ENCODE peak calls at places on chromosomes 5 and 9, in four cellular contexts. L, N, A and B are unnamed samples.

GRCh38 chr9:90900130-90900529 is 98.5 kb downstream of the SYK start:
- DNase-seq in L (no peak), N (no peak), A (no peak), B (no peak)

GRCh38 chr5:140073296-140073695 is 30.2 kb upstream of the NRG2 start:
- DNase-seq in L (no peak), N (no peak), A (peak), B (no peak)

GRCh38 chr9:33453999-33454660 is 6.7 kb upstream of the AQP3 start:
- DNase-seq in L (no peak), N (no peak), A (no peak), B (no peak)

GRCh38 chr9:114005371-114006154 is 72.5 kb downstream of the AMBP start:
- DNase-seq in L (no peak), N (peak), A (no peak), B (no peak)

GRCh38 chr5:112757468-112758208 is 20.0 kb downstream of the APC start:
- DNase-seq in L (no peak), N (no peak), A (peak), B (no peak)

GRCh38 chr5:134511796-134512660 is 13.4 kb upstream of the JADE2 start:
- DNase-seq in L (peak), N (peak), A (peak), B (peak)

GRCh38 chr9:86303316-86303975 is 21.1 kb upstream of the ISCA1 start:
- DNase-seq in L (no peak), N (no peak), A (peak), B (no peak)

GRCh38 chr9:34664281-34665108 is 2.0 kb upstream of the CCL27 start:
- DNase-seq in L (peak), N (peak), A (peak), B (peak)

GRCh38 chr5:139104577-139105271 is 93.4 kb downstream of the SIL1 start:
- DNase-seq in L (peak), N (peak), A (peak), B (peak)

GRCh38 chr5:80481019-80481893 is 6.6 kb upstream of the FAM151B start:
- DNase-seq in L (peak), N (peak), A (peak), B (no peak)

GRCh38 chr5:151345808-151346478 is 1.4 kb downstream of the SLC36A2 start:
- DNase-seq in L (no peak), N (no peak), A (no peak), B (no peak)

GRCh38 chr9:104094534-104095020 is 468 bp downstream of the SMC2 start:
- DNase-seq in L (no peak), N (no peak), A (no peak), B (no peak)

GRCh38 chr5:61176631-61177030 is 14.4 kb upstream of the SMIM15 start:
- DNase-seq in L (no peak), N (no peak), A (no peak), B (no peak)

GRCh38 chr5:61182449-61182848 is 20.2 kb upstream of the SMIM15 start:
- DNase-seq in L (no peak), N (no peak), A (peak), B (no peak)

GRCh38 chr5:61177070-61177469 is 14.8 kb upstream of the SMIM15 start:
- DNase-seq in L (no peak), N (peak), A (no peak), B (no peak)

GRCh38 chr5:61178702-61179101 is 16.4 kb upstream of the SMIM15 start:
- DNase-seq in L (no peak), N (no peak), A (no peak), B (no peak)

DNA sequence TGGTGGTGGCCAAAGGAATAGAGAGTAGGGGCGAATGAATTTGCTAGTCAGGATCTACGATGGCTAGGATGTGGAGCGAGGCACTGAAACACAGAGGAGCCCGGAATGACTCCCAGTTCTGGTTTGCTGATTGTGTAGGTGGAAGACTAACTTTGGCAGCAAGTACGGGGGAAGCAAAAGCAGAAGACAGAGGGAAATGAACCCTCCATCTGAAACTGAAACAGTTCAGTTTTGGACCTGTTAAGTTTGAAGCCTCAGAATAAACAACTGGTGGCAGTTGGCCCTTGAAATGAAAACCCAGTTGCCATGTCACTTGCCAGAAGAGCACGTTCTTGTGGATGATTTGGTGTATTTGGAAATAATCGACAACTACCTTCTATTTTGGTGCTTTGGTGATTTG is 15.4 kb upstream of the SMIM15 start:
- DNase-seq in L (no peak), N (no peak), A (no peak), B (no peak)
- H3K4me3 ChIP-seq in L (no peak), N (no peak), A (no peak), B (no peak)

GRCh38 chr5:76836181-76836580 is 13.6 kb upstream of the S100Z start:
- DNase-seq in L (no peak), N (no peak), A (no peak), B (no peak)
- TF ChIP-seq CTCF in L (no peak), N (no peak), A (peak), B (no peak)

GRCh38 chr9:69674741-69675438 is 2.7 kb upstream of the APBA1 start:
- DNase-seq in L (no peak), N (no peak), A (peak), B (no peak)

GRCh38 chr9:69674112-69674511 is 1.9 kb upstream of the APBA1 start:
- DNase-seq in L (no peak), N (no peak), A (no peak), B (no peak)

GRCh38 chr9:69672828-69673640 is 863 bp upstream of the APBA1 start:
- DNase-seq in L (peak), N (peak), A (peak), B (peak)

GRCh38 chr9:69671904-69672827 is at the start of gene APBA1:
- DNase-seq in L (peak), N (peak), A (peak), B (no peak)

DNA sequence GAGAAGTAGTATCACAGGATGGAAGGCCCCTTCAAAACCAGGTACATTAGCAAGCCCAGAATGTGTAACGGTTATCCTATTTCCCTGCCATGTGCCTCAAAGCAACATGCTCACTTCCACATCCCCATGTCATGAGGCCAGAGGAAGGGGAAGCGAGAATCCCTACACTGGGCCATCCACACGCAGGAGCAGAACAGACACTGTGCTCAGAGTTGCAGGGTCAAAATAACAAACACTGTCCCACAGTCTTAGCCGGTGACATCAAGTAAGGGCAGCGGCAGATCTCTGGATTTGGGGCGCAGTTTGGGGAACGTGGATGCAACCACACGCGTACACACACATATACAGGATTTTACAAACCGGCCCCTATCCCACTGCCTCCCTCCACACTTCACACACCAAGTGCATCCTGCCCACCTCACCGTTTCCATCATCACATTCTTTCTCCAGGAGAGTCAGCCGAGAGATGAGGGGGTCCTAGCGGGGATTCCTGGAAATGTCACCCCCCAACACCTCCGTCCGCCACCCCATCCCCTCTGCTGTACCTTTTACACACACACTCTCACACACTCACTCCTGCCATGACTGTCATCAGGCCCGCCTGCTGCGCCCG is 774 bp downstream of the APBA1 start:
- DNase-seq in L (peak), N (no peak), A (no peak), B (peak)
- H3K4me3 ChIP-seq in L (peak), N (peak), A (peak), B (peak)

GRCh38 chr9:110844121-110844520 is 175.5 kb downstream of the MUSK start:
- DNase-seq in L (no peak), N (no peak), A (no peak), B (no peak)
- TF ChIP-seq CTCF in L (no peak), N (no peak), A (no peak), B (no peak)

GRCh38 chr5:186091-187041 is 4.9 kb upstream of the LRRC14B start:
- DNase-seq in L (no peak), N (no peak), A (no peak), B (no peak)

GRCh38 chr5:189486-189885 is 1.8 kb upstream of the LRRC14B start:
- DNase-seq in L (no peak), N (no peak), A (no peak), B (no peak)

GRCh38 chr5:188488-189481 is 2.5 kb upstream of the LRRC14B start:
- DNase-seq in L (peak), N (peak), A (peak), B (peak)

GRCh38 chr5:187042-187431 is 4.3 kb upstream of the LRRC14B start:
- DNase-seq in L (no peak), N (no peak), A (no peak), B (no peak)

GRCh38 chr5:187617-188451 is 3.5 kb upstream of the LRRC14B start:
- DNase-seq in L (no peak), N (no peak), A (no peak), B (no peak)
- H3K4me3 ChIP-seq in L (no peak), N (no peak), A (no peak), B (no peak)

GRCh38 chr5:149792963-149793362 is 62.9 kb downstream of the PPARGC1B start:
- DNase-seq in L (no peak), N (no peak), A (no peak), B (no peak)
- TF ChIP-seq CTCF in L (no peak), N (no peak), A (no peak), B (no peak)

DNA sequence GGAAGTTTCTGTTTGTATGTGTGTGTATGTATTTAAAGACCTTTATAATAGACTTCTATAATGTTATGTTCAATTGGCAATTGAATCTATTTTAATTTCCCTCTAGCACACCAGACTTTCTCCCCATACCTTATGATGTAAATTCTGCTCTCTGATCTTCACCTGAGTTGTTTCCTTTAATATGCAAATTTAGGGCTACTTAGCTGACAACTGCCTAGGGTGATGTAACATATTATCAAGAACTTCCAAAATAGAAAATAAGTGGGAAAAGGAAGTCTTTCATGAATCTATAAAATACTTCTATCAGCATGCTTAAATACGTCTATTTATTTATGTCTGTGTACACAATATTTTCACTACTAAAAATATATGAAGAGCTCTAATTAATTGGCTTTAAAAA is 923.5 kb upstream of the CDH10 start:
- DNase-seq in L (no peak), N (no peak), A (no peak), B (no peak)
- H3K4me3 ChIP-seq in L (no peak), N (no peak), A (no peak), B (no peak)